ENCODE peak calls at places on chromosomes 16 and 17, in eight cellular contexts. X, B, I, D, Y, R, J and E are unnamed samples. For H3K4me1, the result is how much of the 10 kb centered on the place peaks cover.

GRCh38 chr16:70156207-70156978 is 17.2 kb upstream of the CLEC18C start:
- DNase-seq in J (no peak), Y (no peak), R (no peak), D (no peak), B (no peak), X (no peak), I (no peak), E (peak)

GRCh38 chr17:386145-386876 is 33.7 kb upstream of the RPH3AL start:
- DNase-seq in I (peak), X (peak), Y (peak), D (peak), J (peak), B (peak), R (peak), E (peak)

GRCh38 chr17:49573510-49574282 is 2.0 kb upstream of the NXPH3 start:
- DNase-seq in J (no peak), Y (no peak), R (no peak), B (no peak), I (peak), X (no peak), D (no peak), E (peak)

GRCh38 chr16:75580-76501 is 2.2 kb upstream of the MPG start:
- DNase-seq in B (peak), D (peak), I (peak), X (peak), Y (no peak), R (peak), J (peak), E (no peak)

GRCh38 chr16:79607587-79607986 is 7.0 kb upstream of the MAF start:
- DNase-seq in B (peak), Y (no peak), D (peak), R (no peak), I (no peak), X (no peak), J (no peak), E (no peak)

GRCh38 chr17:82553210-82553930 is 33.8 kb downstream of the FOXK2 start:
- DNase-seq in R (no peak), I (no peak), X (no peak), D (no peak), B (no peak), J (no peak), Y (no peak), E (no peak)

GRCh38 chr16:86819523-86819887 is 241.2 kb downstream of the FOXL1 start:
- DNase-seq in B (peak), J (no peak), Y (no peak), R (no peak), D (no peak), I (no peak), X (no peak), E (no peak)

GRCh38 chr16:56923481-56923880 is 8.5 kb upstream of the HERPUD1 start:
- DNase-seq in J (no peak), D (no peak), I (no peak), B (peak), X (no peak), R (no peak), Y (no peak), E (no peak)

GRCh38 chr17:1008008-1008761 is 11.3 kb downstream of the TIMM22 start:
- DNase-seq in R (no peak), I (no peak), B (no peak), X (peak), J (no peak), Y (no peak), D (no peak), E (peak)

GRCh38 chr17:61416540-61417363 is 17.1 kb downstream of the TBX2 start:
- DNase-seq in D (peak), X (peak), J (peak), Y (peak), I (peak), R (peak), B (peak), E (peak)

GRCh38 chr16:60027351-60027750 is 1293.2 kb upstream of the GOT2 start:
- DNase-seq in J (no peak), Y (no peak), I (no peak), X (no peak), B (no peak), R (no peak), D (no peak), E (no peak)

GRCh38 chr16:57533618-57534336 is 2.6 kb downstream of the CCDC102A start:
- DNase-seq in X (no peak), B (no peak), I (peak), D (no peak), J (no peak), Y (no peak), R (peak), E (peak)

GRCh38 chr16:85221081-85221809 is 109.0 kb upstream of the CIBAR2 start:
- DNase-seq in B (no peak), D (no peak), I (no peak), X (no peak), J (no peak), R (no peak), Y (no peak), E (no peak)

GRCh38 chr17:73261952-73262675 is 434 bp upstream of the CPSF4L start:
- DNase-seq in R (no peak), I (no peak), X (no peak), Y (no peak), B (no peak), D (peak), J (peak), E (peak)

GRCh38 chr16:64545769-64546168 is 576.1 kb downstream of the CDH11 start:
- DNase-seq in R (no peak), B (no peak), I (no peak), J (no peak), D (no peak), X (no peak), Y (no peak), E (no peak)

GRCh38 chr17:50556803-50557202 is 3.7 kb upstream of the CACNA1G start:
- DNase-seq in J (no peak), R (no peak), I (no peak), B (no peak), X (no peak), Y (no peak), D (no peak), E (no peak)

GRCh38 chr17:76145231-76146052 is 4.4 kb upstream of the FOXJ1 start:
- DNase-seq in R (no peak), I (no peak), D (no peak), J (peak), X (no peak), Y (peak), B (no peak), E (peak)

GRCh38 chr17:75652934-75653549 is 13.9 kb downstream of the RECQL5 start:
- DNase-seq in J (no peak), D (peak), Y (no peak), X (no peak), R (peak), I (no peak), B (peak), E (no peak)

GRCh38 chr16:85423631-85424030 is 189.5 kb upstream of the GSE1 start:
- DNase-seq in J (no peak), X (peak), I (peak), D (no peak), Y (no peak), B (no peak), R (no peak), E (peak)

GRCh38 chr16:22232277-22233049 is 26.4 kb downstream of the EEF2K start:
- DNase-seq in Y (no peak), J (peak), X (no peak), I (peak), D (peak), R (no peak), B (no peak), E (no peak)

GRCh38 chr17:8121531-8122390 is 2.1 kb downstream of the HES7 start:
- DNase-seq in X (peak), J (peak), D (peak), Y (no peak), B (peak), R (peak), I (no peak), E (peak)

GRCh38 chr17:33291248-33292183 is 1.6 kb downstream of the ASIC2 start:
- DNase-seq in R (no peak), D (peak), B (peak), Y (no peak), I (peak), X (peak), J (peak), E (peak)

GRCh38 chr17:71855000-71855399 is 265.8 kb upstream of the SOX9 start:
- DNase-seq in R (no peak), Y (no peak), J (no peak), X (no peak), B (no peak), D (no peak), I (no peak), E (no peak)

GRCh38 chr16:52567193-52567592 is 20.2 kb upstream of the TOX3 start:
- DNase-seq in J (no peak), Y (no peak), R (no peak), X (no peak), I (no peak), B (no peak), D (no peak), E (no peak)

GRCh38 chr17:15498107-15498506 is 30.7 kb upstream of the CDRT4 start:
- DNase-seq in I (no peak), D (no peak), Y (no peak), B (peak), J (no peak), R (peak), X (no peak), E (no peak)

DNA sequence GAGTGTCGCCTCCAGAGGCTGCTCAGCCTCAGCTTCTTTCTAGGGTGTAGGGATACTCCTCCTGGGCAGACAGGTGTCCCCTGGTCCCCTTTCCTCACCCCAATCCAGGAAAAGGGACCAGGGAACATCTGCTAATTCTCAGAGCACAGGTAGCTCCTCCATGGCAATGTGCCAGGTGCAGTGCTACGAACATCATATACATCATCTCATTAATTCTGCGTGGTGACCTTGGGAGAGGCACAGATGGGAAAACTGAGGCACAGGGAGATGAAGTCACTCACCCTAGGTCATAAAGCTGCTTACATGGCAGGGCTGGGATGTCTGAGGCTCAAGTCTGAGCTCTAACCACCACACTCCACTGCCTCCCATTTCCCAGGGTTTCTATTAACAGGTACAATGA is 11.7 kb downstream of the HDAC5 start:
- DNase-seq in X (no peak), I (no peak), Y (no peak), J (no peak), R (no peak), D (no peak), B (no peak), E (no peak)
- H3K4me1 ChIP-seq in X (half or more), I (half or more), Y (under half), J (under half), R (under half), D (under half), B (half or more), E (half or more)

GRCh38 chr17:65029605-65030308 is 26.8 kb downstream of the GNA13 start:
- DNase-seq in R (peak), I (no peak), D (no peak), Y (no peak), J (no peak), B (no peak), X (no peak), E (no peak)
- H3K4me1 ChIP-seq in R (half or more), I (half or more), D (under half), Y (half or more), J (under half), B (under half), X (under half), E (half or more)

GRCh38 chr16:3023415-3023668 is 400 bp downstream of the HCFC1R1 start:
- DNase-seq in D (peak), B (peak), I (no peak), X (no peak), R (no peak), J (no peak), Y (no peak), E (no peak)
- H3K4me1 ChIP-seq in D (under half), B (under half), I (half or more), X (under half), R (half or more), J (under half), Y (under half), E (half or more)

DNA sequence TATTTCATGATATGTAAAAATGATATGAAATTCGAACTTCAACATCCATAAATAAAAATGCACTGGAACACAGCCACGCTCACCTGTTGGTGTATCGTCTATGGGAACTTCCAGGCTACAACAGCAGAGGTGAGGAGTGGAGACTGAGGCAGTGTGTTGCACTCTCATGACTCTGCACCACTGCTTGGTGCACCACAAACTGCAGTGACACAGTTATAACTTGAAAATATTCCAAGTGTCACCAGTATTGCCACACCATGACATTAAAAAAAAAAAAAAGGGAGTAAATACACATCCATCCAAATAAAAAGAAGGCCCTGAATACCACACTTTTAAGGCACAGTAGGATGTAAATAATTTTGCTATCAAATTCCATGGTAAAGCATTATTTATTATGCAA is 34.4 kb downstream of the GNA13 start:
- DNase-seq in R (no peak), D (no peak), B (no peak), J (no peak), I (no peak), Y (no peak), X (no peak), E (no peak)
- H3K4me1 ChIP-seq in R (half or more), D (under half), B (under half), J (half or more), I (half or more), Y (half or more), X (half or more), E (under half)

GRCh38 chr17:42180922-42181850 is at the start of gene KCNH4:
- DNase-seq in J (peak), I (peak), B (peak), X (peak), Y (peak), D (peak), R (peak), E (peak)

GRCh38 chr17:42180411-42180921 is 476 bp downstream of the KCNH4 start:
- DNase-seq in D (no peak), R (no peak), I (no peak), J (no peak), B (no peak), X (no peak), Y (no peak), E (no peak)

GRCh38 chr17:42179911-42180410 is 981 bp downstream of the KCNH4 start:
- DNase-seq in X (peak), I (no peak), B (peak), D (peak), J (peak), R (peak), Y (no peak), E (no peak)

GRCh38 chr17:42182927-42183734 is 2.1 kb downstream of the HCRT start:
- DNase-seq in Y (no peak), B (peak), J (no peak), R (peak), D (peak), I (no peak), X (no peak), E (no peak)

GRCh38 chr17:42181851-42182207 is 887 bp upstream of the KCNH4 start:
- DNase-seq in D (no peak), R (no peak), B (no peak), I (no peak), X (no peak), Y (no peak), J (no peak), E (no peak)
- H3K4me1 ChIP-seq in D (under half), R (under half), B (under half), I (under half), X (under half), Y (under half), J (under half), E (under half)